ENCODE peak calls at places on chromosomes 5 and 9, in five cellular contexts. G is suprapubic skin, N is ovary, M is fibroblast of lung, Q is mesendoderm. Z is an unnamed sample.
A peak's percentile ranks its signal among the peaks of the same experiment; 100 is the strongest.

GRCh38 chr5:54619732-54620582 is 102.4 kb downstream of the SNX18 start:
- DNase-seq in N (no peak), M (peak; percentile 48), G (no peak), Q (peak; percentile 29), Z (no peak)

GRCh38 chr9:126164796-126165525 is 161.7 kb upstream of the MVB12B start:
- DNase-seq in N (no peak), Q (no peak), M (no peak), G (no peak), Z (no peak)

GRCh38 chr5:52579391-52579790 is 208.3 kb upstream of the ITGA1 start:
- DNase-seq in G (no peak), M (no peak), N (no peak), Q (no peak), Z (no peak)

GRCh38 chr5:38541174-38541724 is 15.2 kb downstream of the LIFR start:
- DNase-seq in N (no peak), G (no peak), Q (no peak), M (peak; percentile 59), Z (no peak)

GRCh38 chr5:124648902-124649467 is 97.5 kb downstream of the ZNF608 start:
- DNase-seq in N (no peak), M (no peak), Q (no peak), G (no peak), Z (no peak)

GRCh38 chr9:128790536-128790935 is 3.5 kb downstream of the TBC1D13 start:
- DNase-seq in N (no peak), Q (no peak), G (no peak), M (no peak), Z (no peak)

GRCh38 chr9:94584555-94584954 is 9.1 kb downstream of the FBP2 start:
- DNase-seq in M (no peak), N (no peak), G (no peak), Q (no peak), Z (no peak)

GRCh38 chr9:76571288-76572204 is 112.6 kb downstream of the GCNT1 start:
- DNase-seq in G (no peak), Q (no peak), N (no peak), M (peak; percentile 30), Z (no peak)

GRCh38 chr9:132049323-132049882 is 30.3 kb downstream of the MED27 start:
- DNase-seq in M (peak; percentile 20), G (no peak), Q (no peak), N (no peak), Z (no peak)

GRCh38 chr5:179827684-179828083 is 7.0 kb downstream of the SQSTM1 start:
- DNase-seq in N (no peak), Q (no peak), M (peak; percentile 49), G (no peak), Z (no peak)

GRCh38 chr9:21579209-21579608 is 97.1 kb upstream of the IFNE start:
- DNase-seq in Q (no peak), M (peak; percentile 86), N (no peak), G (no peak), Z (no peak)

GRCh38 chr5:93579561-93580386 is 1.2 kb downstream of the NR2F1-AS1 start:
- DNase-seq in N (peak; percentile 61), G (no peak), M (peak; percentile 61), Q (peak; percentile 69), Z (no peak)

GRCh38 chr9:99416007-99416406 is 193.9 kb downstream of the SEC61B start:
- DNase-seq in Q (no peak), G (no peak), M (peak; percentile 32), N (no peak), Z (no peak)

GRCh38 chr9:12748016-12748415 is 26.8 kb upstream of the LURAP1L start:
- DNase-seq in N (no peak), Q (no peak), M (peak; percentile 10), G (no peak), Z (no peak)

GRCh38 chr5:57751710-57752109 is 269.1 kb upstream of the ACTBL2 start:
- DNase-seq in Q (no peak), M (no peak), N (no peak), G (no peak), Z (no peak)

GRCh38 chr5:60196382-60197113 is 303.0 kb upstream of the PDE4D start:
- DNase-seq in G (peak; percentile 61), N (no peak), Q (peak; percentile 51), M (peak; percentile 96), Z (no peak)

GRCh38 chr9:95116002-95116819 is 201.3 kb downstream of the FANCC start:
- DNase-seq in Q (peak; percentile 55), N (no peak), G (no peak), M (no peak), Z (no peak)

GRCh38 chr9:72775570-72775969 is 177.3 kb downstream of the ALDH1A1 start:
- DNase-seq in G (no peak), N (no peak), Q (no peak), M (no peak), Z (no peak)

GRCh38 chr9:37801287-37801850 is 772 bp downstream of the DCAF10 start:
- DNase-seq in M (peak; percentile 38), Q (peak; percentile 53), N (no peak), G (peak; percentile 68), Z (peak; percentile 19)

GRCh38 chr9:105413486-105414068 is 34.3 kb upstream of the FSD1L start:
- DNase-seq in M (peak; percentile 31), Q (peak; percentile 69), N (no peak), G (no peak), Z (no peak)

GRCh38 chr5:84032404-84032803 is 311.7 kb upstream of the HAPLN1 start:
- DNase-seq in N (no peak), M (peak; percentile 62), Q (no peak), G (no peak), Z (no peak)

GRCh38 chr5:10124287-10124686 is 125.4 kb downstream of the ATPSCKMT start:
- DNase-seq in M (no peak), G (no peak), N (no peak), Q (no peak), Z (peak; percentile 49)

GRCh38 chr5:77086611-77087483 is at the start of gene ZBED3:
- DNase-seq in N (peak; percentile 69), G (peak; percentile 83), M (peak; percentile 78), Q (peak; percentile 95), Z (peak; percentile 61)
- H3K4me3 ChIP-seq in N (peak within 1 kb of the TSS; percentile 72), G (peak within 1 kb of the TSS; percentile 70), M (peak within 1 kb of the TSS; percentile 71), Q (peak within 1 kb of the TSS; percentile 37), Z (peak within 1 kb of the TSS; percentile 85)

GRCh38 chr9:33430942-33431341 is 16.5 kb downstream of the AQP3 start:
- DNase-seq in N (no peak), M (peak; percentile 46), Q (no peak), G (no peak), Z (no peak)
- H3K4me1 ChIP-seq in N (no peaks in the 10 kb centered on the region), M (no peaks in the 10 kb centered on the region), Q (peaks cover 3% of the 10 kb centered on the region), G (peaks cover 52% of the 10 kb centered on the region), Z (peaks cover 17% of the 10 kb centered on the region)

GRCh38 chr5:90557871-90558270 is 726 bp upstream of the ADGRV1 start:
- DNase-seq in Q (no peak), M (no peak), G (no peak), N (no peak), Z (no peak)
- H3K4me3 ChIP-seq in Q (peak overlapping the region; percentile 73), M (no peak overlapping the region), G (peak overlapping the region; percentile 43), N (no peak overlapping the region), Z (peak overlapping the region; percentile 59)

DNA sequence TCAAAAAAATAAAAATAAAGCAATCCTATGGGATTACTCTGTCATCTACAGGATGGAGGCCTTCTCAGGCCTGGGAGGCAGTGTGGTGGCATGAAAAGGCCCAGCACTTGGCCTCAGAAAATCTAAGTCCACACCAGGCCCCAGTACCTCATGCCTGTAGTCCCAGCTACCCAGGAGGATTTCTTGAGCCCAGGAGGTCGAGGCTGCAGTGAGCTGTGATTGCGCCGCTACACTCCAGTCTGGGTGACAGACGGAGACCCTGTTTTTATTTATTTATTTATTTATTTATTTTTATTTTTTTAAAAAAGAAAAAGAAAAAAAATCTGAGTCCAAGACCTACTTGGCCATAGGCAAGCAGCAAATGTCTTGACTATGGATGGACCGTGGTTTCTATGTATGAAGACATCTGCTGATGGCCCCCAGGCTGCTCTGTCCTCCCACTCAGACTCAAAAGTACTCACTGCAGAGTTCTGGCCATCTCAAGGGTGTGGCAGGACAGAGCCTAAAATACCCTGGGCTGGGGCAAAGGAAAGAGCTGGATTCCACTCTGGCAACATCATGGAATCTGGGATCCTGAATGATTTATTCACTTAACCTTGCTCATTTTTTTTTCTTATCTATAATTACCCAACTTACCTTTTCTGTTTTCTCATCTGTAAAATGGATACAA is 55.0 kb downstream of the ARHGEF37 start:
- DNase-seq in Q (no peak), M (no peak), N (no peak), G (no peak), Z (no peak)
- H3K4me1 ChIP-seq in Q (peaks cover 9% of the 10 kb centered on the region), M (peaks cover 11% of the 10 kb centered on the region), N (peaks cover 15% of the 10 kb centered on the region), G (peaks cover 53% of the 10 kb centered on the region), Z (peaks cover 39% of the 10 kb centered on the region)

DNA sequence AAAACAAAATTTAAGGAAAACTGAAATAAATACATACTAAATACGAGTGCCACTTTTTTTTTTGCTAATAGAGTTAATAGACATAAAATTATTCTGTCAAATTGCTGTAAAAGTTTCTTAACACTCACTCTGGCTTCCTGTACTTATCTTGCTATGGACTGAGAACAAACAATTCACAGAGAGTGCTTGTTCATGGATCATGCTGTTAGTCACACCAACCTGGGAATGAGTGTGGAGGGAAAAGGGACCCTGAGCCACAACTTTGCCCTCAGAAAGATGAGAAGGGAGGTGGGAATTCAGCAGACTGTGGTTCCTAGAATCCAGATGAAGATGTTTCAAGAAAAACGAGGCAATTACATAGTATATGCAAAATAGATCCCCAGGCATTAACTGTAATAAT is 246.9 kb downstream of the FBXL7 start:
- DNase-seq in Q (peak; percentile 4), M (peak; percentile 28), N (no peak), G (no peak), Z (no peak)
- H3K4me3 ChIP-seq in Q (no peak overlapping the region), M (no peak overlapping the region), N (no peak overlapping the region), G (no peak overlapping the region), Z (no peak overlapping the region)

DNA sequence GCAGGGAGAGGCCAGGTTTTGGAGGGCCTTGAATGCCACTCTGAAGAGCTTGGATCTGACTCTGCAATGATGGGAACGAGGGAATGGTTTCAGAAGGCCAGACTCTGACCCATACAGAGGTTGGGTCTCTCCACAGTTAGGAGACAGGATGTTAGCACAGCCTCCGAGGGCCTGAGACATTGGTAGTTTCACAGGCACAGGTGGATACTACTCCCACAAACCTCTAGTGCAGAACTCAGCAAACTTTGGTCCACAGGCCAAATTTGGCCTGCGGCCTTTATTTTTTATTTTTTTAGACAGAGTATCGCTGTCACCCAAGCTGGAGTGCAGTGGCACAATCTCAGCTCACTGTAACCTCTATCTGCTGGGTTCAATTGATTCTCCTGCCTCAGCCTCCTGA is 2.9 kb downstream of the GNPDA1 start:
- DNase-seq in G (no peak), M (no peak), Q (no peak), N (no peak), Z (no peak)
- H3K4me1 ChIP-seq in G (peaks cover 24% of the 10 kb centered on the region), M (peaks cover 10% of the 10 kb centered on the region), Q (no peaks in the 10 kb centered on the region), N (no peaks in the 10 kb centered on the region), Z (peaks cover 28% of the 10 kb centered on the region)

GRCh38 chr5:150904479-150905311 is at the start of gene ZNF300:
- DNase-seq in G (peak; percentile 83), N (peak; percentile 87), M (peak; percentile 97), Q (peak; percentile 97), Z (peak; percentile 85)

GRCh38 chr5:150901446-150901845 is 3.3 kb downstream of the ZNF300 start:
- DNase-seq in G (no peak), Q (no peak), M (no peak), N (no peak), Z (no peak)

DNA sequence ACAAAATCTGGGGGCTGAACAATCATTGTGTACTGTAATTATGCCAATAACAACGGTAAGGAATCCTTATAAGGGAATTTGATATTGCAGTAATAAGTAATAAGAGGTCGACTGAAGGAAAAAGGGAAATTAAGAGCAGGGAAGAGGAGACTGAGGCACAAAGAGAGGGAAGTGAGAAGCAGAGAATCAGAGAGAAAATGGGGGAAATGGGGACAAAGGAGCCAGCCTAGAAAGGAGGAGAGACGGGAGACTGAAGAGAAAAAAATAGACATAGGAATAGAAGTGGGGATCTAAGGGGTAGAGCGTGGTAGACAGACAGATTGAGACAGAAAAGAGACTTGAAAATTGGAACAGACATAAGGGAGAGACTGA is 518 bp upstream of the ZNF300 start:
- DNase-seq in N (no peak), G (no peak), Q (no peak), M (no peak), Z (no peak)
- H3K4me3 ChIP-seq in N (peak overlapping the region; percentile 52), G (peak overlapping the region; percentile 55), Q (peak overlapping the region; percentile 10), M (peak overlapping the region; percentile 49), Z (peak overlapping the region; percentile 66)

Z was measured in left ventricle myocardium inferior.